ENCODE peak calls at places on chromosomes 2 and 18, in eight cellular contexts. H, L, N, J, Z, T, S and D are unnamed samples.
A peak's percentile ranks its signal among the peaks of the same experiment; 100 is the strongest.

GRCh38 chr18:23900979-23901378 is 113.6 kb upstream of the TTC39C start:
- DNase-seq in N (no peak), L (no peak), H (no peak), S (no peak), J (no peak), Z (no peak), T (no peak), D (no peak)

GRCh38 chr2:63048367-63049171 is 2.1 kb upstream of the OTX1 start:
- DNase-seq in S (no peak), H (no peak), N (no peak), Z (no peak), T (no peak), J (no peak), L (no peak), D (no peak)

GRCh38 chr2:69253893-69254292 is 133.1 kb downstream of the GFPT1 start:
- DNase-seq in T (no peak), S (no peak), Z (no peak), L (no peak), H (no peak), N (peak; percentile 99), J (no peak), D (peak; percentile 19)

GRCh38 chr2:140711867-140712266 is 1418.9 kb downstream of the LRP1B start:
- DNase-seq in S (no peak), T (no peak), N (no peak), H (no peak), Z (no peak), L (no peak), J (no peak), D (no peak)

GRCh38 chr2:113234721-113235346 is 43.9 kb downstream of the PAX8 start:
- DNase-seq in J (no peak), Z (no peak), T (no peak), N (no peak), S (no peak), H (no peak), L (no peak), D (no peak)

GRCh38 chr2:7748717-7749415 is 831.7 kb downstream of the RNF144A start:
- DNase-seq in N (no peak), J (no peak), T (no peak), Z (no peak), S (no peak), H (no peak), L (no peak), D (no peak)

GRCh38 chr2:20107776-20108175 is 56.3 kb upstream of the LAPTM4A start:
- DNase-seq in H (no peak), T (no peak), Z (no peak), J (no peak), N (no peak), S (no peak), L (no peak), D (no peak)

GRCh38 chr2:227267406-227268115 is 57.5 kb upstream of the MFF start:
- DNase-seq in T (no peak), L (no peak), S (no peak), H (peak; percentile 13), N (peak; percentile 27), J (no peak), Z (no peak), D (no peak)

GRCh38 chr2:172095146-172095904 is 7.4 kb downstream of the DLX2 start:
- DNase-seq in L (no peak), N (peak; percentile 74), H (no peak), J (no peak), Z (no peak), T (peak; percentile 54), S (no peak), D (peak; percentile 59)

GRCh38 chr2:220499281-220499680 is 871.9 kb downstream of the SLC4A3 start:
- DNase-seq in Z (no peak), S (no peak), L (no peak), H (peak; percentile 19), N (peak; percentile 39), T (no peak), J (no peak), D (no peak)

GRCh38 chr2:73984922-73985317 is 210 bp downstream of the TET3 start:
- DNase-seq in H (peak; percentile 56), Z (no peak), S (peak; percentile 26), J (no peak), N (peak; percentile 35), L (no peak), T (peak; percentile 61), D (peak; percentile 75)

GRCh38 chr2:98165516-98166071 is 78.6 kb downstream of the VWA3B start:
- DNase-seq in J (no peak), Z (no peak), T (no peak), S (no peak), N (no peak), L (no peak), H (no peak), D (no peak)

GRCh38 chr18:14930576-14930975 is 182.6 kb downstream of the ANKRD30B start:
- DNase-seq in H (no peak), Z (peak; percentile 59), N (no peak), J (no peak), L (no peak), T (no peak), S (no peak), D (no peak)

GRCh38 chr2:48454504-48454903 is 75.5 kb upstream of the STON1 start:
- DNase-seq in H (no peak), J (no peak), T (no peak), Z (no peak), L (no peak), S (no peak), N (no peak), D (no peak)

GRCh38 chr2:147739531-147739930 is 105.3 kb upstream of the ACVR2A start:
- DNase-seq in J (no peak), S (no peak), H (no peak), T (no peak), Z (no peak), L (no peak), N (no peak), D (no peak)

GRCh38 chr2:234288974-234289455 is 207.9 kb downstream of the ARL4C start:
- DNase-seq in T (peak; percentile 74), L (peak; percentile 85), J (no peak), Z (peak; percentile 86), N (peak; percentile 70), H (no peak), S (peak; percentile 75), D (peak; percentile 77)

GRCh38 chr2:50769416-50769815 is 262.5 kb downstream of the NRXN1 start:
- DNase-seq in L (no peak), N (no peak), J (no peak), H (no peak), S (no peak), T (no peak), Z (no peak), D (no peak)

GRCh38 chr2:69315160-69315761 is 71.8 kb downstream of the GFPT1 start:
- DNase-seq in J (no peak), Z (no peak), N (no peak), T (no peak), H (no peak), S (no peak), L (no peak), D (no peak)

GRCh38 chr2:85792783-85793441 is 39.1 kb downstream of the ATOH8 start:
- DNase-seq in J (no peak), L (no peak), S (no peak), Z (no peak), N (peak; percentile 38), H (no peak), T (no peak), D (no peak)
- H3K4me3 ChIP-seq in J (no peak overlapping the region), L (no peak overlapping the region), S (no peak overlapping the region), Z (no peak overlapping the region), N (no peak overlapping the region), H (no peak overlapping the region), T (no peak overlapping the region), D (no peak overlapping the region)

DNA sequence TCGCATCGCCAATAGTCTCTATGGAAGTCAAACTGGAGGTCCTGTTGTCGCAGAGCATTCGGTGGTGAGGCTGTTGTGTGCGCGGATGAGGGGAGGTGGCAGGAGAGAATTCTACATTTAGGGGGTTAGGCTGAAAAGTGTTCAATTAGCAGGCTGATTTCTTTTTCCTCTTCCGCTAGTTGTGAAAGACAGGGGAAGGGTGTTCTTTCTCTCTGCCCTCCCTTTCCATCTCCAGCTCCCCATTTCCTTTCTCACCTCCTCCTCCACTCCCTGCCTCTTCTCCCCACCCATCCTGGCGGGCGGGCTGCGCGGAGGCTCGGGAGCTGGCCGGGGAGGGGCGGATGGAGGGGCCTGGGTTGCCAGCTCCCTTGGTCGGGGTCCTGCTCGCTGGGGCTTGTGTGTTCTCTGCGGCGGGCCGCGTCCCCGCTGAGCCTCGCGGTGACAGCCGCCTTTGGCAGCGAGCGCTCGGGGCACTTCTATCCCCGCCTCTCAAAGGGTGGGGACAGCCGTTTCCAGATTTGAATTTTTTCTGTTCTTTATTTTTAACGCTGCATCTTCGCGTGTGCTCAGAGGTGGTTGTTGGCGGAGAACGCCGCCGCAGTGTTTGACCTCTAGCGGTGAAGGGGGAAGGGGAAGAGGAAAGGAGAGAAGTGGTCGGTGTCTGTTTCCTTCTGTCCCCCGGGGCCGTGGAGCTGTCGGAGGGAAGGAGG is 3.6 kb downstream of the SOX11 start:
- DNase-seq in J (no peak), H (no peak), Z (no peak), S (no peak), N (no peak), T (no peak), L (no peak), D (no peak)
- TF ChIP-seq POLR2A in J (no peak), H (no peak), Z (no peak), S (no peak), N (no peak), T (no peak), L (no peak), D (no peak)

DNA sequence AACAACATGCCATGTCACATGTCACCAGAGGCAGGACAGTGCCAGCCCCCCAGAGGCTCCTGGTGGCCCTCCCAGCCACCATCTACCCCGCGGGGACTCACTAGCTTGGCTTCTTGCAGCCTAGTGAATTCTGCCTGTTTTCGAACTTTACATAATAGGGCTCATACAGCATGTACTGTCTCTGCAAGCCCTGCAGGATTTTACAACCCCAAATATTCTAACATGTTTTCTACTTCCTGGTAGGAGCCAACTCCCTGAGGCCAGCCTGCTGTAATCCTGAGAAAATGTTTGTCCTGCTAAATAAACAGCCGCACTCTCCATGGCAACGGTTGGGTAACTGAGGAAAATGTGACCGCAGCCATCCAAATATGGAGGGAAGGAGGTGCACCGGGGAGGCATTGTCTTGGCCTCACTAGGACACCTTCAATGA is 2.7 kb downstream of the PER2 start:
- DNase-seq in J (no peak), H (peak; percentile 65), T (peak; percentile 91), S (peak; percentile 99), N (peak; percentile 96), L (peak; percentile 97), Z (peak; percentile 96), D (peak; percentile 89)
- TF ChIP-seq EP300 in J (no peak), H (no peak), T (peak; percentile 58), S (peak; percentile 83), N (peak; percentile 30), L (peak; percentile 76), Z (no peak), D (peak; percentile 84)

DNA sequence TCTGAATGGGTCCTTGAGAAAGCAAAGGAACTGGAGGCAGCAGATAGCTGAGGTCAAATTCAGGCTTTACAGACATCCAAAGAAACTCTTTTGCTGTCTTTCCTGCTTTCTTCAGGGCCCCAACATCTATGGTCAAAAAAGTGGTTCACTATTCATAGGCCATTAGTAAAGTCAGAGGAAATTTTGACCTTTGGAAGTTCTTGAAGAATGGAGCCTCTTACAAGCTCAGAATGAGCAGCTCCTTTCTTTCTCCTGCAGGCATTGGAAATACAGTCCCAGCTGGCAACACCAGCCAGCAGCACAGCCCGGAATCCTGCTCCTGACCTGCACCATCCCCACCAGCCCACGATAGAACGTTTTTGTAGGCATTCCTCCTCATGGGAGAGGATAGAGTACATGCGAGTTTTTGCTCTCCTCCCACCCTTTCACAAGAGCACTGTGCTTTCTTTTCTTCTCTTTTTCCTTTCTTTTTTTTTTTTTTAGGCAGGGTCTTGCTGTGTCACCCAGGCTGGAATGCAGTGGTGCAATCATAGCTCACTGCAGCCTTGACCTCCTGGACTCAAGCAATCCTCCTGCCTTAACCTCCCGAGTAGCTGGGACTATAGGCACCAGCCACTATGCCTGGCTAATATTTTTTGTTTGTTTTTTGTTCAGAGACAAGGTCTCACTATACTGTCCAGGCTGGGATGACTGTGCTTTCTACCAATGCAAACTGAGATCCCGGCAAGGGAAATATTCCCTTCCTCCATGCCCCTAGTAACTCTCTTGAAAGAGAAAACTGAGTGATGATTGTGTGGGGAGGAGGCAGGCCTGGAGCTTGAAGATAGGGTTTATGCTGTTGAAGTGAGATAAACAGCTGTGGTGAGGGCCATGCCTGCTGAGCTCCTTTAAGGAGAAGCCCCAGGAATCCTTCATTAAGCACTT is 82.7 kb upstream of the TXNDC2 start:
- DNase-seq in N (no peak), H (no peak), S (peak; percentile 68), T (no peak), J (no peak), L (no peak), Z (no peak), D (no peak)
- H3K4me3 ChIP-seq in N (no peak overlapping the region), H (no peak overlapping the region), S (peak overlapping the region; percentile 56), T (no peak overlapping the region), J (no peak overlapping the region), L (no peak overlapping the region), Z (no peak overlapping the region), D (no peak overlapping the region)